ENCODE peak calls at places on chromosome 17, in eight cellular contexts. N, Q, E, C, F, V, H and L are unnamed samples.

GRCh38 chr17:28763137-28763799 is 19.5 kb downstream of the TRAF4 start:
- DNase-seq in N (no peak), Q (no peak), E (no peak), C (no peak), F (no peak), V (no peak), H (no peak), L (peak)

GRCh38 chr17:19744922-19745757 is 3.0 kb downstream of the ALDH3A1 start:
- DNase-seq in N (peak), Q (peak), E (peak), C (peak), F (peak), V (peak), H (peak), L (peak)

GRCh38 chr17:41481051-41481450 is at the start of gene KRT35:
- DNase-seq in N (no peak), Q (no peak), E (no peak), C (no peak), F (no peak), V (no peak), H (no peak), L (no peak)

GRCh38 chr17:77349976-77350830 is 209.4 kb downstream of the SEC14L1 start:
- DNase-seq in N (no peak), Q (peak), E (peak), C (peak), F (no peak), V (no peak), H (peak), L (no peak)

GRCh38 chr17:76265624-76266243 is 586 bp downstream of the UBALD2 start:
- DNase-seq in N (peak), Q (peak), E (peak), C (peak), F (no peak), V (peak), H (peak), L (peak)

GRCh38 chr17:30321314-30321713 is 12.5 kb downstream of the TMIGD1 start:
- DNase-seq in N (peak), Q (no peak), E (no peak), C (no peak), F (no peak), V (no peak), H (no peak), L (no peak)

GRCh38 chr17:83073389-83074063 is 5.9 kb upstream of the METRNL start:
- DNase-seq in N (peak), Q (peak), E (peak), C (no peak), F (no peak), V (no peak), H (peak), L (no peak)

GRCh38 chr17:72826602-72827001 is 265.9 kb downstream of the SLC39A11 start:
- DNase-seq in N (peak), Q (no peak), E (no peak), C (no peak), F (no peak), V (no peak), H (no peak), L (no peak)

GRCh38 chr17:51050291-51051033 is 70.2 kb downstream of the SPAG9 start:
- DNase-seq in N (peak), Q (no peak), E (no peak), C (no peak), F (no peak), V (no peak), H (no peak), L (peak)

GRCh38 chr17:47621293-47622178 is 28.2 kb upstream of the KPNB1 start:
- DNase-seq in N (peak), Q (peak), E (peak), C (no peak), F (no peak), V (peak), H (no peak), L (no peak)

GRCh38 chr17:83062011-83062817 is 17.2 kb upstream of the METRNL start:
- DNase-seq in N (no peak), Q (no peak), E (no peak), C (peak), F (no peak), V (no peak), H (no peak), L (no peak)

GRCh38 chr17:2050871-2051387 is 4.0 kb upstream of the HIC1 start:
- DNase-seq in N (peak), Q (peak), E (no peak), C (no peak), F (no peak), V (no peak), H (no peak), L (no peak)

GRCh38 chr17:2854662-2855061 is 58.4 kb downstream of the RAP1GAP2 start:
- DNase-seq in N (peak), Q (no peak), E (no peak), C (no peak), F (no peak), V (peak), H (peak), L (no peak)

GRCh38 chr17:63790057-63790456 is 16.1 kb downstream of the DDX42 start:
- DNase-seq in N (no peak), Q (no peak), E (no peak), C (no peak), F (no peak), V (no peak), H (no peak), L (no peak)

GRCh38 chr17:64240261-64240740 is 22.8 kb downstream of the TEX2 start:
- DNase-seq in N (no peak), Q (peak), E (no peak), C (no peak), F (no peak), V (no peak), H (no peak), L (no peak)

GRCh38 chr17:2302740-2303277 is 776 bp downstream of the SMG6 start:
- DNase-seq in N (no peak), Q (no peak), E (no peak), C (no peak), F (no peak), V (no peak), H (no peak), L (peak)

GRCh38 chr17:2792541-2793169 is 3.6 kb upstream of the RAP1GAP2 start:
- DNase-seq in N (no peak), Q (no peak), E (no peak), C (no peak), F (no peak), V (no peak), H (no peak), L (peak)

GRCh38 chr17:75526555-75527270 is 1.2 kb downstream of the LLGL2 start:
- DNase-seq in N (peak), Q (no peak), E (no peak), C (no peak), F (no peak), V (peak), H (peak), L (no peak)

GRCh38 chr17:38910325-38910724 is 15.1 kb upstream of the LASP1NB start:
- DNase-seq in N (no peak), Q (no peak), E (peak), C (peak), F (no peak), V (no peak), H (no peak), L (no peak)

GRCh38 chr17:13490427-13490826 is 111.3 kb downstream of the HS3ST3A1 start:
- DNase-seq in N (no peak), Q (no peak), E (no peak), C (no peak), F (no peak), V (no peak), H (no peak), L (no peak)

GRCh38 chr17:8345052-8345690 is 5.5 kb downstream of the ODF4 start:
- DNase-seq in N (no peak), Q (no peak), E (no peak), C (no peak), F (no peak), V (no peak), H (no peak), L (no peak)

GRCh38 chr17:38916771-38917170 is 8.6 kb upstream of the LASP1NB start:
- DNase-seq in N (no peak), Q (no peak), E (no peak), C (peak), F (no peak), V (no peak), H (no peak), L (no peak)

GRCh38 chr17:19391432-19391831 is 4.4 kb upstream of the MFAP4 start:
- DNase-seq in N (no peak), Q (no peak), E (peak), C (peak), F (no peak), V (peak), H (no peak), L (no peak)

GRCh38 chr17:50598487-50598886 is 36.2 kb upstream of the ABCC3 start:
- DNase-seq in N (no peak), Q (no peak), E (no peak), C (no peak), F (no peak), V (no peak), H (no peak), L (peak)

GRCh38 chr17:74861554-74862107 is 1.9 kb upstream of the GRIN2C start:
- DNase-seq in N (no peak), Q (no peak), E (no peak), C (no peak), F (no peak), V (no peak), H (no peak), L (no peak)

GRCh38 chr17:75910699-75911098 is 6.0 kb upstream of the MRPL38 start:
- DNase-seq in N (no peak), Q (no peak), E (no peak), C (no peak), F (no peak), V (no peak), H (no peak), L (no peak)

GRCh38 chr17:78583091-78583490 is 5.9 kb upstream of the DNAH17 start:
- DNase-seq in N (peak), Q (peak), E (no peak), C (no peak), F (no peak), V (no peak), H (no peak), L (peak)

GRCh38 chr17:76207268-76207667 is 33.0 kb downstream of the RNF157 start:
- DNase-seq in N (no peak), Q (no peak), E (no peak), C (no peak), F (no peak), V (no peak), H (no peak), L (no peak)

GRCh38 chr17:27951872-27952271 is 58.7 kb upstream of the LYRM9 start:
- DNase-seq in N (no peak), Q (no peak), E (no peak), C (no peak), F (no peak), V (no peak), H (no peak), L (no peak)

GRCh38 chr17:69900829-69901228 is 174.2 kb upstream of the KCNJ16 start:
- DNase-seq in N (no peak), Q (peak), E (no peak), C (no peak), F (no peak), V (no peak), H (no peak), L (no peak)

GRCh38 chr17:80650339-80650672 is 105.7 kb downstream of the RPTOR start:
- DNase-seq in N (no peak), Q (no peak), E (no peak), C (no peak), F (no peak), V (no peak), H (no peak), L (no peak)
- TF ChIP-seq CTCF in N (no peak), Q (no peak), E (no peak), C (no peak), F (no peak), V (no peak), H (no peak), L (no peak)

DNA sequence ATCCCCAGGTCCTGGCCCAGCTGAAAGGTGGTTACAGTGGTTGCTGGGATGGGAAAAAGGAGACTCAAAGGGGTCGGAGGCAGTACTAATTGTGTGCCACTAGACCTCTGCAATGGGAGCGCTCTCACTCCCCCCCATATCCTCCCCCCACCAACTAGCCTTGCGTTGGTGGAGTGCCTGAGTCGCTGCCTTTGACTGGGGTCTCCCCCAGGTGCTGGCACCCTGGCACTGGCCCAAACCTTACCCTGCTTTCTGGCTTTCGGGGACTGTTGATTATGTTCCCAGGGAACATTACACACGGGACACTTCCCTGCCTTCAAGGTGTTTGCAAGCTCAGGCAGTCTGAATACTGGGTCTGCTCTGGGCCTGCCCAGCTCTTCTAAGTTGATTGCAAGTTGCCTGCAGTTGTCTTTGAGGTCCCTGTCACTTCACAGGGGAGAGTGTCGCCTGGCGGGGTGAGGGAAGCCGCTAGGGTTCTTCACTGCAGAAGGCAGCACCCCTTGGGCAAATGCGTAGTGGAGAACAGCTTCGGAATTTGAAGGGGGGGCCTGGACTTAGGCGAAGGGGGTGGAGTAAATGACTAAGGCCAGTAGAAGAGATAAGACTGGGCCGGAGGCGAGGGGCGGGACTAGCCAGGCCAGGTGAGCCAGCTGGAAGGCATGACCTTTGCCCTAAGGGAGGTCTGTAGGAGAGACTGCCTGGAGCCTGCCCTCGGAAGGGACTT is 98.0 kb downstream of the RAB11FIP4 start:
- DNase-seq in N (peak), Q (no peak), E (no peak), C (no peak), F (no peak), V (peak), H (peak), L (no peak)
- H3K4me3 ChIP-seq in N (peak), Q (no peak), E (no peak), C (no peak), F (peak), V (no peak), H (peak), L (no peak)

GRCh38 chr17:4967539-4968165 is at the start of gene SPAG7:
- DNase-seq in N (peak), Q (peak), E (peak), C (peak), F (peak), V (peak), H (peak), L (peak)
- TF ChIP-seq CTCF in N (no peak), Q (no peak), E (peak), C (no peak), F (peak), V (no peak), H (no peak), L (no peak)

GRCh38 chr17:628507-628941 is 86.1 kb downstream of the VPS53 start:
- DNase-seq in N (no peak), Q (peak), E (peak), C (no peak), F (no peak), V (no peak), H (no peak), L (no peak)
- H3K4me3 ChIP-seq in N (no peak), Q (no peak), E (no peak), C (no peak), F (no peak), V (no peak), H (no peak), L (no peak)

GRCh38 chr17:68840073-68840472 is 115.1 kb downstream of the ABCA8 start:
- DNase-seq in N (no peak), Q (no peak), E (no peak), C (no peak), F (no peak), V (no peak), H (no peak), L (no peak)
- TF ChIP-seq CTCF in N (no peak), Q (no peak), E (no peak), C (no peak), F (no peak), V (no peak), H (no peak), L (no peak)

GRCh38 chr17:45296003-45296832 is 20.6 kb downstream of the MAP3K14 start:
- DNase-seq in N (peak), Q (peak), E (no peak), C (no peak), F (no peak), V (no peak), H (no peak), L (peak)
- H3K4me3 ChIP-seq in N (no peak), Q (no peak), E (no peak), C (no peak), F (no peak), V (no peak), H (no peak), L (no peak)

DNA sequence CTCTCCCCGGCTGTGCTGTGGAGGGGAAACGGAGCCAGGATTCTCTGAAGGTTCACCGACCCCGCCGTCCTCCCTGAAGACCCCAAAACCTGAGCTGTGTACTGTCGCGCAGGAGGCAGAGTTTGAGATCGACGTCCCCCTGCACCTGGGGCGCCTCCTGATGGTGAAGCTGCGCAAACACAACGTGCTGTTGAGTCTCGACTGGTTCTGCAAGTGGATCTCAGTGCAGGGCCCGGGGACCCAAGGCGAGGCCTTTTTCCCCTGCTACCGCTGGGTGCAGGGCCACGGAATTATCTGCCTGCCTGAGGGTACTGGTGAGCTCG is 62.6 kb upstream of the TEKT1 start:
- DNase-seq in N (no peak), Q (peak), E (no peak), C (no peak), F (no peak), V (no peak), H (no peak), L (peak)
- TF ChIP-seq CTCF in N (peak), Q (peak), E (peak), C (no peak), F (no peak), V (no peak), H (no peak), L (peak)

GRCh38 chr17:21165922-21166598 is 39.3 kb downstream of the DHRS7B start:
- DNase-seq in N (no peak), Q (no peak), E (peak), C (no peak), F (no peak), V (no peak), H (no peak), L (no peak)

GRCh38 chr17:21168555-21168865 is 41.7 kb downstream of the DHRS7B start:
- DNase-seq in N (no peak), Q (no peak), E (no peak), C (no peak), F (no peak), V (no peak), H (no peak), L (no peak)

GRCh38 chr17:21166599-21167265 is 40.0 kb downstream of the DHRS7B start:
- DNase-seq in N (no peak), Q (peak), E (no peak), C (no peak), F (no peak), V (no peak), H (no peak), L (no peak)

GRCh38 chr17:21169496-21169895 is 42.7 kb downstream of the DHRS7B start:
- DNase-seq in N (no peak), Q (no peak), E (no peak), C (no peak), F (no peak), V (no peak), H (no peak), L (no peak)

GRCh38 chr17:21167303-21167702 is 40.5 kb downstream of the DHRS7B start:
- DNase-seq in N (no peak), Q (no peak), E (no peak), C (no peak), F (no peak), V (no peak), H (no peak), L (no peak)
- H3K4me3 ChIP-seq in N (no peak), Q (no peak), E (no peak), C (peak), F (peak), V (no peak), H (no peak), L (no peak)

GRCh38 chr17:18139949-18140348 is 31.4 kb downstream of the MYO15A start:
- DNase-seq in N (no peak), Q (peak), E (no peak), C (no peak), F (no peak), V (no peak), H (no peak), L (peak)
- TF ChIP-seq CTCF in N (peak), Q (peak), E (no peak), C (no peak), F (no peak), V (no peak), H (no peak), L (peak)

GRCh38 chr17:31702040-31702439 is 157.0 kb downstream of the COPRS start:
- DNase-seq in N (no peak), Q (no peak), E (no peak), C (no peak), F (no peak), V (no peak), H (no peak), L (no peak)
- H3K4me3 ChIP-seq in N (no peak), Q (no peak), E (no peak), C (no peak), F (no peak), V (no peak), H (no peak), L (no peak)